ENCODE peak calls at places on chromosomes 3 and 15, in five cellular contexts. One of them, this sample, is unnamed.
A peak's percentile ranks its signal among the peaks of the same experiment; 100 is the strongest.

GRCh38 chr3:8713901-8714759 is 19.5 kb upstream of the CAV3 start:
- DNase-seq in NCI-H524: no peak
- DNase-seq in mesothelial cell of epicardium: no peak
- DNase-seq in A549: peak; percentile 17
- DNase-seq in NCI-H345: no peak
- DNase-seq in this sample: no peak

GRCh38 chr3:134357914-134358811 is 16.1 kb downstream of the AMOTL2 start:
- DNase-seq in mesothelial cell of epicardium: no peak
- DNase-seq in NCI-H524: no peak
- DNase-seq in A549: peak; percentile 82
- DNase-seq in NCI-H345: no peak
- DNase-seq in this sample: peak; percentile 29

GRCh38 chr3:194871864-194872668 is 186.4 kb downstream of the FAM43A start:
- DNase-seq in NCI-H524: peak; percentile 68
- DNase-seq in mesothelial cell of epicardium: no peak
- DNase-seq in A549: peak; percentile 38
- DNase-seq in NCI-H345: no peak
- DNase-seq in this sample: no peak

GRCh38 chr3:64642327-64643151 is 45.3 kb downstream of the ADAMTS9 start:
- DNase-seq in mesothelial cell of epicardium: no peak
- DNase-seq in NCI-H524: no peak
- DNase-seq in A549: no peak
- DNase-seq in NCI-H345: no peak
- DNase-seq in this sample: no peak

GRCh38 chr15:58223432-58223831 is 85.3 kb downstream of the AQP9 start:
- DNase-seq in NCI-H345: no peak
- DNase-seq in mesothelial cell of epicardium: no peak
- DNase-seq in A549: no peak
- DNase-seq in NCI-H524: no peak
- DNase-seq in this sample: no peak

GRCh38 chr15:89445553-89445952 is 50.8 kb downstream of the RHCG start:
- DNase-seq in mesothelial cell of epicardium: no peak
- DNase-seq in NCI-H345: no peak
- DNase-seq in NCI-H524: no peak
- DNase-seq in A549: no peak
- DNase-seq in this sample: no peak

GRCh38 chr3:188453431-188454384 is 299.8 kb downstream of the LPP start:
- DNase-seq in NCI-H345: no peak
- DNase-seq in NCI-H524: no peak
- DNase-seq in mesothelial cell of epicardium: no peak
- DNase-seq in A549: no peak
- DNase-seq in this sample: no peak

GRCh38 chr3:94069242-94069813 is 6.5 kb downstream of the NSUN3 start:
- DNase-seq in NCI-H524: no peak
- DNase-seq in mesothelial cell of epicardium: no peak
- DNase-seq in A549: no peak
- DNase-seq in NCI-H345: no peak
- DNase-seq in this sample: no peak

GRCh38 chr3:170055209-170055608 is 17.4 kb downstream of the GPR160 start:
- DNase-seq in NCI-H524: no peak
- DNase-seq in mesothelial cell of epicardium: no peak
- DNase-seq in A549: no peak
- DNase-seq in NCI-H345: no peak
- DNase-seq in this sample: no peak

GRCh38 chr3:58006661-58007060 is 1.6 kb upstream of the FLNB start:
- DNase-seq in mesothelial cell of epicardium: no peak
- DNase-seq in A549: no peak
- DNase-seq in NCI-H524: peak; percentile 92
- DNase-seq in NCI-H345: no peak
- DNase-seq in this sample: no peak

GRCh38 chr3:119497824-119498187 is 541 bp upstream of the TIMMDC1 start:
- DNase-seq in NCI-H345: peak; percentile 1
- DNase-seq in NCI-H524: no peak
- DNase-seq in mesothelial cell of epicardium: no peak
- DNase-seq in A549: peak; percentile 19
- DNase-seq in this sample: no peak

GRCh38 chr3:111616417-111617105 is 21.4 kb upstream of the ZBED2 start:
- DNase-seq in NCI-H524: no peak
- DNase-seq in A549: peak; percentile 59
- DNase-seq in NCI-H345: no peak
- DNase-seq in mesothelial cell of epicardium: no peak
- DNase-seq in this sample: peak; percentile 53

GRCh38 chr3:115254492-115255196 is 107.6 kb upstream of the ZBTB20 start:
- DNase-seq in A549: no peak
- DNase-seq in NCI-H345: no peak
- DNase-seq in NCI-H524: no peak
- DNase-seq in mesothelial cell of epicardium: no peak
- DNase-seq in this sample: no peak

This sample was measured in DND-41.